ENCODE peak calls at places on chromosomes 4 and X, in nine cellular contexts. P, K, X, V, A, E, D, B and F are unnamed samples.

GRCh38 chr4:85175190-85175589 is 208.7 kb upstream of the WDFY3 start:
- DNase-seq in P (no peak), K (no peak), X (no peak), V (no peak), A (no peak), E (no peak), D (no peak), B (no peak), F (no peak)

GRCh38 chrX:9785944-9786741 is at the start of gene SHROOM2:
- DNase-seq in P (no peak), K (no peak), X (no peak), V (no peak), A (peak), E (peak), D (no peak), B (peak), F (no peak)

GRCh38 chrX:95332530-95332929 is 1352.1 kb upstream of the DIAPH2 start:
- DNase-seq in P (no peak), K (no peak), X (no peak), V (no peak), A (peak), E (no peak), D (no peak), B (no peak), F (no peak)

GRCh38 chr4:117889978-117890377 is 144.3 kb upstream of the NDST3 start:
- DNase-seq in P (no peak), K (no peak), X (no peak), V (no peak), A (no peak), E (no peak), D (no peak), B (no peak), F (no peak)

GRCh38 chr4:168264903-168265302 is 53.6 kb downstream of the DDX60 start:
- DNase-seq in P (peak), K (no peak), X (no peak), V (peak), A (no peak), E (no peak), D (no peak), B (peak), F (no peak)

GRCh38 chr4:163991268-163991667 is 496.8 kb downstream of the TMA16 start:
- DNase-seq in P (no peak), K (no peak), X (no peak), V (no peak), A (no peak), E (peak), D (no peak), B (no peak), F (no peak)

GRCh38 chrX:150155396-150156048 is 207.6 kb upstream of the MAMLD1 start:
- DNase-seq in P (peak), K (peak), X (no peak), V (peak), A (no peak), E (peak), D (no peak), B (peak), F (peak)

GRCh38 chr4:18695733-18696527 is 674.4 kb upstream of the LCORL start:
- DNase-seq in P (no peak), K (no peak), X (no peak), V (peak), A (no peak), E (no peak), D (no peak), B (no peak), F (no peak)

GRCh38 chr4:70000713-70001112 is 4.9 kb downstream of the STATH start:
- DNase-seq in P (no peak), K (no peak), X (no peak), V (no peak), A (no peak), E (no peak), D (no peak), B (no peak), F (no peak)

GRCh38 chr4:145406970-145407369 is 74.7 kb upstream of the SMAD1 start:
- DNase-seq in P (no peak), K (no peak), X (no peak), V (no peak), A (no peak), E (no peak), D (no peak), B (peak), F (no peak)

GRCh38 chrX:21985332-21985777 is 44.8 kb downstream of the SMS start:
- DNase-seq in P (peak), K (no peak), X (peak), V (peak), A (peak), E (peak), D (no peak), B (peak), F (peak)

GRCh38 chr4:76240236-76240635 is 11.3 kb upstream of the FAM47E start:
- DNase-seq in P (no peak), K (no peak), X (no peak), V (no peak), A (no peak), E (no peak), D (no peak), B (no peak), F (no peak)

GRCh38 chr4:76251448-76252270 is at the start of gene FAM47E:
- DNase-seq in P (peak), K (peak), X (peak), V (peak), A (peak), E (peak), D (no peak), B (peak), F (peak)

GRCh38 chr4:76250962-76251361 is 559 bp upstream of the FAM47E start:
- DNase-seq in P (peak), K (no peak), X (no peak), V (no peak), A (no peak), E (no peak), D (no peak), B (no peak), F (no peak)

GRCh38 chr4:76246852-76247251 is 4.7 kb upstream of the FAM47E start:
- DNase-seq in P (no peak), K (no peak), X (no peak), V (no peak), A (no peak), E (no peak), D (no peak), B (no peak), F (no peak)

GRCh38 chr4:76246025-76246424 is 5.5 kb upstream of the FAM47E start:
- DNase-seq in P (no peak), K (no peak), X (no peak), V (no peak), A (no peak), E (no peak), D (no peak), B (peak), F (no peak)
- TF ChIP-seq CTCF in P (no peak), K (no peak), X (no peak), V (no peak), A (no peak), E (no peak), D (no peak), B (no peak), F (no peak)

GRCh38 chr4:103994059-103994458 is 274.3 kb upstream of the TACR3 start:
- DNase-seq in P (peak), K (no peak), X (no peak), V (no peak), A (no peak), E (peak), D (no peak), B (no peak), F (no peak)
- TF ChIP-seq CTCF in P (no peak), K (no peak), X (no peak), V (peak), A (no peak), E (peak), D (no peak), B (no peak), F (no peak)

GRCh38 chr4:109978704-109979103 is 66.0 kb downstream of the EGF start:
- DNase-seq in P (no peak), K (no peak), X (no peak), V (no peak), A (no peak), E (no peak), D (no peak), B (no peak), F (no peak)
- TF ChIP-seq CTCF in P (no peak), K (no peak), X (no peak), V (peak), A (peak), E (peak), D (no peak), B (no peak), F (no peak)

DNA sequence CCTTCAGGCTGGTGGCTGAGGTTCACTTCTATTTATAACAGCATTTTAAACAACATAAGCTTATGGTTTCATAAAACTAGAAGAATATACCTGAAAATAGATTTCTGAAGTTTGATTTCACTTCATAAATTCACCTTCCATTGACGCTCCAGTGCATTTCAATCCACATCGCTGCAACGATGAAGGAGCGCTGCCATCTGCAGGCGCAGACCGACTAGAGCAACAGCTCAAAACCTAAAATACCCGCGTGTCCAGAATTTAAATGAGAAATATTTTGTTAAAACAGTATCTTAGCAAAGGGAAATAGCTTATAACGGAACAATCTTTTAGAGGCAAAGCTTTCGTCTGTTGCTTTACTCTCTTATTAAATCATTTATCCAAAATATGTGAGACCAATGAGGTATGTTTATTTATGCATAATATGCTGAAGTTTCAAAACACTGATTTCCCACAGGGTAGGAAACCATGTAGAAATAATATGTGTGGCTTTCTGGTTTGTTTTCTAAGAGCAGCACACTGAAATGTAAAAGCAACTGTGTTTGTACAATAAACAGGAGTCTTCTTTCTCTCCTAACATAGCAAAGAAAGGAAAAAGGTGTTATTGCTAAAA is 816.4 kb upstream of the FRG1 start:
- DNase-seq in P (peak), K (no peak), X (no peak), V (peak), A (peak), E (peak), D (no peak), B (peak), F (peak)
- TF ChIP-seq CTCF in P (peak), K (no peak), X (no peak), V (peak), A (peak), E (peak), D (peak), B (peak), F (peak)

GRCh38 chrX:46653482-46653881 is 79.9 kb downstream of the CHST7 start:
- DNase-seq in P (peak), K (no peak), X (no peak), V (peak), A (peak), E (peak), D (no peak), B (peak), F (peak)
- TF ChIP-seq CTCF in P (no peak), K (no peak), X (peak), V (peak), A (peak), E (peak), D (peak), B (peak), F (peak)

DNA sequence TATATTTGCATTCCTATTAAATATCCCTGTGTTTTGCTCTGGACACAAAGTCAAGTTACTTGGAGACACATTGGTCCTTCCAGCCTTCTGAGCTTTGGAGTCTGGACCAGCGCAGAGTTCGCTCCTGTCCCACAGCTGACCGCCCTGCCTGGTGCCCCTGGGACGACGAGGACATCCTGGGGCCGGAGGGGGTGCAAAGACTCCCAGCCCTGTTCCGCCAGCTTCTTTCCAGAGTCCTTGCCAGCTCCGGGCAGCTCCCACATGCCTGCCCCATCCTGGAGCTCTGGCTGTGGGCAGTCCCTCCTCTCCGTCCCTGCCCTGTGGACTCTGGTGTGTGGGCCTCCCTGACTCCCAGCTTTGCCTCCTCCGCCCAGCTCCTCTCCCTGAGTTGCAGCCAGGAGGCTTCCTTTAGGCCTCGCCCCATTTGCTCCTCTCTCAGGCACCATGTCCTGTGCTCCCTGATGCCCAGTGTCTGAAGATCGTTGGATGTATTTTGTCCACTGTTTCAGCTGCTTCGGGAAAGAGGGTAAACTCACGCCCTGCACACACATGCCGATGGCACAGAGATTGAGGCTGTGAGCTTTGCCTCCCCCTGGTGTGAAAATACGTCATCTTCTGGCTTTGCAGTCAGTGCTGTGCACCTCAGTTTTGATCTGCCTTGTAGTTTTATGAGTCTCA is 4.9 kb upstream of the PCGF3 start:
- DNase-seq in P (no peak), K (no peak), X (no peak), V (no peak), A (no peak), E (no peak), D (no peak), B (no peak), F (no peak)
- TF ChIP-seq CTCF in P (no peak), K (no peak), X (no peak), V (no peak), A (no peak), E (no peak), D (no peak), B (no peak), F (no peak)